ENCODE peak calls at places on chromosome 9, in four cellular contexts. One of them, this sample, is unnamed.
A peak's percentile ranks its signal among the peaks of the same experiment; 100 is the strongest.

GRCh38 chr9:93091453-93092081 is 4.5 kb upstream of the CARD19 start:
- DNase-seq in psoas muscle: no peak
- DNase-seq in cardiac fibroblast: peak; percentile 94
- DNase-seq in AG04450: peak; percentile 62
- DNase-seq in this sample: peak; percentile 87

GRCh38 chr9:5971740-5972139 is 43.7 kb downstream of the RANBP6 start:
- DNase-seq in AG04450: no peak
- DNase-seq in psoas muscle: no peak
- DNase-seq in cardiac fibroblast: peak; percentile 62
- DNase-seq in this sample: peak; percentile 40

GRCh38 chr9:76576344-76576743 is 117.4 kb downstream of the GCNT1 start:
- DNase-seq in cardiac fibroblast: peak; percentile 91
- DNase-seq in psoas muscle: no peak
- DNase-seq in AG04450: no peak
- DNase-seq in this sample: peak; percentile 67

GRCh38 chr9:118336167-118336951 is 632.2 kb downstream of the TLR4 start:
- DNase-seq in cardiac fibroblast: no peak
- DNase-seq in AG04450: no peak
- DNase-seq in psoas muscle: no peak
- DNase-seq in this sample: no peak

GRCh38 chr9:130768265-130768664 is 66.8 kb upstream of the ABL1 start:
- DNase-seq in AG04450: no peak
- DNase-seq in cardiac fibroblast: peak; percentile 41
- DNase-seq in psoas muscle: no peak
- DNase-seq in this sample: no peak

GRCh38 chr9:17342696-17343095 is 207.9 kb downstream of the CNTLN start:
- DNase-seq in AG04450: no peak
- DNase-seq in psoas muscle: no peak
- DNase-seq in cardiac fibroblast: no peak
- DNase-seq in this sample: no peak

GRCh38 chr9:122656378-122656777 is 1.0 kb downstream of the OR1B1 start:
- DNase-seq in AG04450: no peak
- DNase-seq in psoas muscle: no peak
- DNase-seq in cardiac fibroblast: no peak
- DNase-seq in this sample: no peak

GRCh38 chr9:76537150-76537646 is 78.2 kb downstream of the GCNT1 start:
- DNase-seq in AG04450: no peak
- DNase-seq in cardiac fibroblast: no peak
- DNase-seq in psoas muscle: peak; percentile 58
- DNase-seq in this sample: no peak

GRCh38 chr9:21688108-21689102 is 114.0 kb upstream of the MTAP start:
- DNase-seq in cardiac fibroblast: peak; percentile 95
- DNase-seq in AG04450: no peak
- DNase-seq in psoas muscle: peak; percentile 59
- DNase-seq in this sample: peak; percentile 87

GRCh38 chr9:73528922-73529321 is 377.3 kb downstream of the ANXA1 start:
- DNase-seq in AG04450: no peak
- DNase-seq in psoas muscle: no peak
- DNase-seq in cardiac fibroblast: no peak
- DNase-seq in this sample: no peak

GRCh38 chr9:125399165-125399564 is 137.5 kb downstream of the GAPVD1 start:
- DNase-seq in psoas muscle: no peak
- DNase-seq in cardiac fibroblast: no peak
- DNase-seq in AG04450: no peak
- DNase-seq in this sample: no peak

GRCh38 chr9:126154182-126154827 is 172.3 kb upstream of the MVB12B start:
- DNase-seq in AG04450: no peak
- DNase-seq in psoas muscle: no peak
- DNase-seq in cardiac fibroblast: no peak
- DNase-seq in this sample: no peak

GRCh38 chr9:86968258-86968920 is 21.1 kb upstream of the GAS1 start:
- DNase-seq in cardiac fibroblast: no peak
- DNase-seq in psoas muscle: no peak
- DNase-seq in AG04450: no peak
- DNase-seq in this sample: peak; percentile 54

GRCh38 chr9:42388146-42388690 is 204.8 kb downstream of the SPATA31A6 start:
- DNase-seq in AG04450: no peak
- DNase-seq in cardiac fibroblast: no peak
- DNase-seq in psoas muscle: no peak
- DNase-seq in this sample: no peak

GRCh38 chr9:78437721-78438610 is 141.0 kb downstream of the PSAT1 start:
- DNase-seq in cardiac fibroblast: no peak
- DNase-seq in psoas muscle: no peak
- DNase-seq in AG04450: no peak
- DNase-seq in this sample: no peak

GRCh38 chr9:25678147-25678666 is at the start of gene TUSC1:
- DNase-seq in cardiac fibroblast: peak; percentile 83
- DNase-seq in AG04450: no peak
- DNase-seq in psoas muscle: peak; percentile 90
- DNase-seq in this sample: peak; percentile 90

GRCh38 chr9:91727316-91727861 is 222.6 kb downstream of the ROR2 start:
- DNase-seq in cardiac fibroblast: peak; percentile 65
- DNase-seq in AG04450: peak; percentile 26
- DNase-seq in psoas muscle: no peak
- DNase-seq in this sample: peak; percentile 60

GRCh38 chr9:81902601-81903000 is 25.6 kb upstream of the SPATA31D4 start:
- DNase-seq in AG04450: no peak
- DNase-seq in psoas muscle: no peak
- DNase-seq in cardiac fibroblast: peak; percentile 56
- DNase-seq in this sample: peak; percentile 66

GRCh38 chr9:357560-357959 is 142.9 kb downstream of the DOCK8 start:
- DNase-seq in psoas muscle: no peak
- DNase-seq in AG04450: no peak
- DNase-seq in cardiac fibroblast: no peak
- DNase-seq in this sample: no peak

GRCh38 chr9:25964239-25964638 is 286.0 kb upstream of the TUSC1 start:
- DNase-seq in psoas muscle: no peak
- DNase-seq in AG04450: peak; percentile 21
- DNase-seq in cardiac fibroblast: peak; percentile 87
- DNase-seq in this sample: peak; percentile 72

GRCh38 chr9:114395196-114395595 is 7.4 kb upstream of the AKNA start:
- DNase-seq in cardiac fibroblast: no peak
- DNase-seq in psoas muscle: no peak
- DNase-seq in AG04450: no peak
- DNase-seq in this sample: no peak

GRCh38 chr9:134502261-134503211 is 139.1 kb upstream of the COL5A1 start:
- DNase-seq in psoas muscle: peak; percentile 89
- DNase-seq in cardiac fibroblast: peak; percentile 98
- DNase-seq in AG04450: peak; percentile 97
- DNase-seq in this sample: no peak

GRCh38 chr9:70113403-70114022 is 69.9 kb downstream of the MAMDC2 start:
- DNase-seq in cardiac fibroblast: peak; percentile 84
- DNase-seq in AG04450: no peak
- DNase-seq in psoas muscle: peak; percentile 68
- DNase-seq in this sample: peak; percentile 79

GRCh38 chr9:76166436-76166959 is 227.7 kb downstream of the RFK start:
- DNase-seq in AG04450: no peak
- DNase-seq in psoas muscle: no peak
- DNase-seq in cardiac fibroblast: no peak
- DNase-seq in this sample: no peak

GRCh38 chr9:132694144-132694543 is 23.9 kb downstream of the GTF3C4 start:
- DNase-seq in AG04450: no peak
- DNase-seq in psoas muscle: no peak
- DNase-seq in cardiac fibroblast: peak; percentile 64
- DNase-seq in this sample: peak; percentile 52
- TF ChIP-seq CTCF in AG04450: peak; percentile 13
- TF ChIP-seq CTCF in psoas muscle: no peak
- TF ChIP-seq CTCF in cardiac fibroblast: peak; percentile 31
- TF ChIP-seq CTCF in this sample: peak; percentile 30

DNA sequence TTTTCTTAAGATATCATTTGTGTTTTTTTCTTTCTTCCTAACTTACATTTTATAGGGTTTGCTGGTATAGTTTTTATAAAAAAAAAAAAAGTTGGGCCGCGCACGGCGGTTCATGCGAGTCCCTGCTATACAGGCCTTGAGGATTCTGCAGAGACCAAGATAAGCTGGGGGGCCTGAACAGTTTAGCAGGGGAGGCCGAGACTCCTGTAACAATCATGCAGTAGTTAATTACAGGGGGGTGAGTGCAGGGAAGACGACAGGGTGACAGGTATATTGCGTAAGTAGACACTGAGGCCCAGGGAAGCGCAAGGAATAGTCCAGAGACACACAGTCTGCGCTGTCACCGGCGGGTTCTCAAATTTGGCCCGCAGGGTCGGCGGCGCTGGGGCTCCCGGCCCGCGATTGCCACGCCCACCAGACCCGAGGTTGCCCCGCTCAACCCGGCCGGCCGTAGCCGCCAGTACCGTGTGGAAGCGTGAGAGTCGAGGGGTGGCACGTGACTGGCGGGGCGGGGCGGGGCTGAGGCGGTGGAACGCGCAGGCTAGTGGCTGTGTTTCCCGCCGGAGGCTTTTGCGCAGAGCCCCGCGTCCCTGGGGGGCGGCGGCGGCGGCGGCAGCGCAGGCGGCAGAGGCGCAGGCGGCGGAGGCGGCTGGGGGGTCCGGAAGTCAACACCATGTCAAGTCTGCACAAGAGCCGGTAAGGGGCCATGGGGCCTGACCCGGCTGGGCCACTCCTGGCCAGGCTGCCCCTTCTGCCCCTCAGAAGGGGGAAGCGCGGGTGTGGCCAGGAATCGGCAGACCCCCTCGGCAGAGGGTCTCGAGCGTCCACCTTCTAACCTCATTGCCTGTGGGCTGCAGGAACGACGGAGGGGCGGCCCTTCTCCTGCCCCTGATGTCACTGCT is at the start of gene TBC1D13:
- DNase-seq in cardiac fibroblast: peak; percentile 81
- DNase-seq in AG04450: no peak
- DNase-seq in psoas muscle: peak; percentile 95
- DNase-seq in this sample: peak; percentile 84
- H3K4me3 ChIP-seq in cardiac fibroblast: peak within 1 kb of the TSS; percentile 100
- H3K4me3 ChIP-seq in AG04450: peak within 1 kb of the TSS; percentile 94
- H3K4me3 ChIP-seq in psoas muscle: peak within 1 kb of the TSS; percentile 98
- H3K4me3 ChIP-seq in this sample: peak within 1 kb of the TSS; percentile 97

GRCh38 chr9:2622361-2623045 is 916 bp downstream of the VLDLR start:
- DNase-seq in psoas muscle: peak; percentile 61
- DNase-seq in AG04450: no peak
- DNase-seq in cardiac fibroblast: peak; percentile 22
- DNase-seq in this sample: peak; percentile 31

GRCh38 chr9:2618289-2618688 is 3.3 kb upstream of the VLDLR start:
- DNase-seq in AG04450: no peak
- DNase-seq in cardiac fibroblast: no peak
- DNase-seq in psoas muscle: no peak
- DNase-seq in this sample: no peak

GRCh38 chr9:2623046-2623865 is 1.7 kb downstream of the VLDLR start:
- DNase-seq in cardiac fibroblast: peak; percentile 52
- DNase-seq in AG04450: no peak
- DNase-seq in psoas muscle: peak; percentile 84
- DNase-seq in this sample: peak; percentile 91

GRCh38 chr9:2621678-2622360 is at the start of gene VLDLR:
- DNase-seq in cardiac fibroblast: peak; percentile 26
- DNase-seq in AG04450: no peak
- DNase-seq in psoas muscle: peak; percentile 72
- DNase-seq in this sample: peak; percentile 60

DNA sequence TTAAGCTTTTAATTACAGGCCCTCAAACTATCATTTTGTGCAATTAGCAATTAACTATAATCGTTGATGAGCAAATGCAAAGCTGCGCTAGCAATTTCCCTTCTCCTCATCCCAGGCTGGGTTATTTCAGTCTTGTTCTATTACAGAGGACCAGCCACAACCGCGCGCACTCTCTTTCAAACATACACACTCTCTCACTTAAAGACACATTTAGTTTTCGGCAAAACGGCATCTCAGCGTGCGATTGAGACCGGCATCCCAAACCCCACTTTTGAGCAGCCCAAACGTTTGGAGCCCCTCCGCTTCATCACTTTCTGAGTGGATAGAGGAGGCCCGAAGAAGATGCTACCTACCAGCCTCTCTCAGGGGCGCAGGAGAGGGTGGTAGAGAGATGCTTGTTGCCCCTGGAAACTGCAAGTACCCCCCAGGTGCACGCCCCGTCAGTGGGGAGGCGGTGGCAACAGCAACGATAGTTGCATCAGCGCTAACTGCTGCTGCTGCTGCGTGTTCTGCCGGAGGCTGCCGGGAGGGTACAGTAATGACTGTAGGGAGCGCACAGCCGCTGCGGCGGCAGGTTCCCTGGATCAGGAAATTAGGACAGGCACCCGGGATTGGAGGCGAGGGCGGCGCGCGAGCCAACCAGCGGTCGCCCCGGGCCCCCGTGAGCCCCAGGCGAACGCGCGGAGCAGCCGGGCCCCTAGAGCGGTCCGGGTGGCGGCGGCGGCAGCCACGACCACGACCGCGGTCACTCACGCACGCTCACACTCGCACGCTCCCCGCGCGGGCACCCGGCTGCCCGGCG is 510 bp upstream of the VLDLR start:
- DNase-seq in cardiac fibroblast: peak; percentile 80
- DNase-seq in AG04450: peak; percentile 53
- DNase-seq in psoas muscle: peak; percentile 90
- DNase-seq in this sample: peak; percentile 91
- TF ChIP-seq CTCF in cardiac fibroblast: peak; percentile 17
- TF ChIP-seq CTCF in AG04450: peak; percentile 36
- TF ChIP-seq CTCF in psoas muscle: peak; percentile 19
- TF ChIP-seq CTCF in this sample: peak; percentile 18

GRCh38 chr9:34555435-34556230 is 32.8 kb upstream of the ENHO start:
- DNase-seq in cardiac fibroblast: no peak
- DNase-seq in AG04450: no peak
- DNase-seq in psoas muscle: peak; percentile 44
- DNase-seq in this sample: no peak

GRCh38 chr9:34552986-34553385 is 30.2 kb upstream of the ENHO start:
- DNase-seq in AG04450: no peak
- DNase-seq in psoas muscle: peak; percentile 43
- DNase-seq in cardiac fibroblast: no peak
- DNase-seq in this sample: no peak

GRCh38 chr9:34555002-34555348 is 32.2 kb upstream of the ENHO start:
- DNase-seq in AG04450: no peak
- DNase-seq in psoas muscle: peak; percentile 65
- DNase-seq in cardiac fibroblast: no peak
- DNase-seq in this sample: no peak

GRCh38 chr9:34553511-34554021 is 30.8 kb upstream of the ENHO start:
- DNase-seq in cardiac fibroblast: no peak
- DNase-seq in psoas muscle: peak; percentile 46
- DNase-seq in AG04450: no peak
- DNase-seq in this sample: no peak

DNA sequence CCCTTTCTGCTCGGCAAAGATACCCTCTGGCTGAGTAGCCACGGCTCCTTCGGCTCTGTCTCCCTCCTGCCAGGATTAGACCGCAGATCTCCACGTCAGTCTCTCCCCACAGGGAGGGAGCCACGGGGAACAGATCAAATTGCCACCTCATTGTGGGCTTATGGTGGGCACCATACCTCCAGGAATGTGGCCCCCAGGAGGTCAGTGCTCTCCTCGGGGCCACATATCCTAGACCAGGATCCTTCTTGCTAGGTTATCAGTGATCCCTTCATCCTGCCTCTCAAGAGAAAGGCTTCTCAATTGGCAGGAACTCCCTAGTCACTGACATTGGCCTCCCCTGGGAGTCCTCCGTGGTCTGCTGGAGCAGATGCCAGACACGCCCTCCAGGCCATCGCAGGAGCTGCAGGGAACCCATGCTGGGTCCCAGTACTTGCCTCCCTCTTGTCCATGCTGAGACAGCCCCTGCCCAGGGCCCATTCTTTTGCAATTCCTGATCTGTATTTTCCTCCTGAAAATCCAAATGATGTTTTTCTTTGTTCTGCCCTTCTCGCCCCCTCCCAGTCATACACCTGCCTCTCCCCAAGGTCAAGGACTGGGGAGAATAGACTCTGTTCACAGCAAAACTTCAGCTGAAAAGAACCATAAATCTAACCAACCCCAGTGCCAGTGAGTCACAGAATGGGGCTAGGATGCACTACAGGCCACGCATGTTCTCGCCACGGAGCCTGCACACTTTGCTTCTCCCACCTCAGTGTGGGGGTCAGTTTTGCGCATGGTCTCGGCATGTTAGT is 31.6 kb upstream of the ENHO start:
- DNase-seq in psoas muscle: peak; percentile 50
- DNase-seq in AG04450: no peak
- DNase-seq in cardiac fibroblast: no peak
- DNase-seq in this sample: no peak
- H3K4me3 ChIP-seq in psoas muscle: no peak overlapping the region
- H3K4me3 ChIP-seq in AG04450: no peak overlapping the region
- H3K4me3 ChIP-seq in cardiac fibroblast: no peak overlapping the region
- H3K4me3 ChIP-seq in this sample: no peak overlapping the region

This sample was measured in epithelial cell of esophagus.